ENCODE peak calls at places on chromosomes 13 and 19, in seven cellular contexts. V is SK-N-SH, U is HCT116, Y is K562, M is HepG2, N is H1, F is GM12878. P is an unnamed sample.

GRCh38 chr13:72651196-72651595 is 76.2 kb downstream of the MZT1 start:
- DNase-seq in V (peak; percentile 32), F (no peak), U (peak; percentile 31), M (peak; percentile 17), N (no peak), Y (no peak), P (peak; percentile 36)

GRCh38 chr19:7618771-7619510 is 10.4 kb downstream of the XAB2 start:
- DNase-seq in N (no peak), M (no peak), U (no peak), F (no peak), Y (no peak), V (peak; percentile 87), P (peak; percentile 88)

GRCh38 chr13:98103942-98104880 is 38.7 kb upstream of the FARP1 start:
- DNase-seq in Y (no peak), U (no peak), M (peak; percentile 47), V (peak; percentile 27), F (no peak), N (no peak), P (no peak)

GRCh38 chr19:52048604-52049493 is at the start of gene ZNF432:
- DNase-seq in M (peak; percentile 79), Y (peak; percentile 87), N (peak; percentile 93), U (peak; percentile 16), F (peak; percentile 64), V (peak; percentile 83), P (peak; percentile 93)

GRCh38 chr13:49086711-49087110 is 111.0 kb downstream of the FNDC3A start:
- DNase-seq in F (no peak), M (no peak), U (peak; percentile 6), V (no peak), Y (no peak), N (no peak), P (no peak)

GRCh38 chr19:19613456-19613855 is 5.0 kb downstream of the PBX4 start:
- DNase-seq in F (no peak), V (no peak), M (no peak), Y (no peak), N (no peak), U (peak; percentile 63), P (no peak)

GRCh38 chr19:1856698-1857603 is 6.4 kb downstream of the KLF16 start:
- DNase-seq in M (peak; percentile 77), V (peak; percentile 54), F (no peak), Y (peak; percentile 87), U (no peak), N (no peak), P (no peak)

GRCh38 chr13:26011208-26011573 is 40.6 kb downstream of the SHISA2 start:
- DNase-seq in N (no peak), F (no peak), V (no peak), Y (no peak), U (no peak), M (no peak), P (no peak)

GRCh38 chr19:17409990-17410389 is 4.6 kb upstream of the BST2 start:
- DNase-seq in N (no peak), U (no peak), V (no peak), M (no peak), Y (no peak), F (no peak), P (no peak)

GRCh38 chr13:74931698-74932433 is 550.1 kb downstream of the TBC1D4 start:
- DNase-seq in Y (no peak), M (no peak), V (peak; percentile 35), N (no peak), F (no peak), U (no peak), P (no peak)

GRCh38 chr13:76570485-76570884 is 315.7 kb downstream of the KCTD12 start:
- DNase-seq in V (no peak), N (no peak), U (no peak), F (no peak), M (no peak), Y (no peak), P (no peak)

GRCh38 chr19:18660051-18660910 is 23.2 kb upstream of the CRTC1 start:
- DNase-seq in M (no peak), Y (peak; percentile 71), V (no peak), U (no peak), F (no peak), N (no peak), P (no peak)

GRCh38 chr13:21010621-21011020 is 50.8 kb downstream of the LATS2 start:
- DNase-seq in N (no peak), F (no peak), U (no peak), Y (peak; percentile 68), M (peak; percentile 44), V (no peak), P (peak; percentile 57)

GRCh38 chr19:12867120-12868099 is 13.8 kb downstream of the DNASE2 start:
- DNase-seq in F (peak; percentile 31), N (peak; percentile 79), U (no peak), Y (peak; percentile 95), V (peak; percentile 84), M (no peak), P (no peak)

GRCh38 chr13:38350114-38350617 is 515 bp downstream of the UFM1 start:
- DNase-seq in F (no peak), U (peak; percentile 35), N (no peak), V (peak; percentile 41), Y (peak; percentile 39), M (peak; percentile 49), P (no peak)

GRCh38 chr19:36489920-36490415 is 607 bp upstream of the ZNF566 start:
- DNase-seq in N (peak; percentile 93), F (peak; percentile 73), Y (peak; percentile 90), U (no peak), M (peak; percentile 94), V (peak; percentile 91), P (peak; percentile 51)

GRCh38 chr13:32443111-32443510 is 15.2 kb upstream of the N4BP2L1 start:
- DNase-seq in Y (peak; percentile 13), M (peak; percentile 69), U (peak; percentile 2), N (no peak), F (peak; percentile 60), V (peak; percentile 38), P (peak; percentile 30)

GRCh38 chr13:42893346-42893745 is 98.7 kb downstream of the EPSTI1 start:
- DNase-seq in F (no peak), Y (no peak), M (no peak), V (no peak), N (no peak), U (no peak), P (no peak)

GRCh38 chr19:46232029-46232428 is 2.5 kb downstream of the IGFL1 start:
- DNase-seq in N (no peak), F (no peak), U (no peak), Y (no peak), M (no peak), V (no peak), P (peak; percentile 38)

GRCh38 chr13:36858285-36858684 is 39.3 kb downstream of the RFXAP start:
- DNase-seq in F (no peak), V (peak; percentile 53), M (peak; percentile 69), Y (peak; percentile 6), U (peak; percentile 31), N (no peak), P (no peak)

GRCh38 chr19:46111376-46111775 is 13.1 kb downstream of the IGFL3 start:
- DNase-seq in M (no peak), F (no peak), N (no peak), Y (no peak), U (no peak), V (no peak), P (no peak)

GRCh38 chr13:37956536-37956935 is 87.0 kb upstream of the TRPC4 start:
- DNase-seq in U (no peak), F (no peak), V (no peak), Y (no peak), M (no peak), N (no peak), P (peak; percentile 31)

GRCh38 chr13:38759390-38759789 is 72.5 kb downstream of the FREM2 start:
- DNase-seq in F (no peak), M (no peak), U (no peak), N (no peak), Y (no peak), V (no peak), P (no peak)

GRCh38 chr19:15432629-15433518 is 14.1 kb upstream of the AKAP8L start:
- DNase-seq in M (peak; percentile 65), V (peak; percentile 99), F (peak; percentile 36), Y (peak; percentile 96), N (no peak), U (peak; percentile 64), P (peak; percentile 90)

GRCh38 chr19:15431396-15432017 is 12.7 kb upstream of the AKAP8L start:
- DNase-seq in N (no peak), V (no peak), M (no peak), F (no peak), U (no peak), Y (no peak), P (no peak)

GRCh38 chr19:15432018-15432494 is 13.3 kb upstream of the AKAP8L start:
- DNase-seq in F (no peak), U (no peak), V (peak; percentile 71), Y (peak; percentile 49), M (no peak), N (no peak), P (no peak)

GRCh38 chr19:15436012-15436825 is 13.5 kb downstream of the WIZ start:
- DNase-seq in M (no peak), U (no peak), F (no peak), N (no peak), V (no peak), Y (peak; percentile 42), P (no peak)

GRCh38 chr19:15433519-15434069 is 14.8 kb upstream of the AKAP8L start:
- DNase-seq in N (no peak), V (no peak), F (no peak), U (no peak), M (no peak), Y (no peak), P (no peak)
- TF ChIP-seq JUND in N (no peak), V (no peak), F (no peak), U (no peak), M (no peak), Y (no peak), P (no peak)

GRCh38 chr13:44371421-44371820 is 2.2 kb upstream of the SERP2 start:
- DNase-seq in N (no peak), U (no peak), Y (no peak), F (no peak), M (no peak), V (no peak), P (no peak)
- TF ChIP-seq JUND in N (no peak), U (no peak), Y (no peak), F (no peak), M (no peak), V (no peak), P (no peak)

DNA sequence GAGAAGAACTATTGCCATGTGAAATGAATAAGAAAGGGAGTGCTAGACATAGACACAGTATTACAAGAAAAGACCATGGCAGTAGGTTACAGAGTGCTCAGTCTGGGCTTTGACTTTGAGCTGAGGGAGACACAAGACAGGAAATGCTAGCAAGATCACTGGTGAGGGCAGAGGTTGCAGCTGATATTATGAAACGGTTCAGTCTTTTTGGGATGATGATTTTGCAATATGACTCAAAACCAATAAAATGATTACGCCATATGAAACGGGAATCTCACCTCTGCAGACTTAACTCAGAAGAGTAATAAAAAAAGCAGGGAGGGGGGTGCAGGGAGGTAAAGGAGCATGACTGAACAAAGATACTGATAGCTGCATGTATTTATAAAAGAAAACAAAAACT is 123.1 kb downstream of the RBM26 start:
- DNase-seq in M (peak; percentile 20), V (no peak), Y (no peak), N (no peak), U (no peak), F (no peak), P (no peak)
- TF ChIP-seq JUND in M (no peak), V (no peak), Y (no peak), N (no peak), U (no peak), F (no peak), P (no peak)

DNA sequence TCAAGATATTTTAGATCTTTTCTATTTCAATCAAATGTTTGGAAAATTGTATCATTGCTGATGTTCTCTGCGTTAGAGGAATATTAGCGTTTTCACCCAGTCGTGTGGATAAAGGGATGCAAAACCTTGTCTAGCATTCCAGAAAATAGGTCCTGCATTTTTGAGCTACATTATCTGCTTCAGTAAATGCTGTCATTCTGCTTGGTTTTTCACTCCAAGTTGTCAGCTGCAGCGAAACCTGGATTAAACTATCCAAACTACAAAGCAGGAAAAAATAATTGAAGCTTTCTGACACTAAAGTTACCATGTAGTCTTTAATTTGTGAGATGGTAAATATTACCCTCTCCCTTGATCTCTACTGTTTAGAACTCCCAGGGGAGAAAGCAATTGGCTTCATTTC is 1795.5 kb upstream of the PRR20A start:
- DNase-seq in Y (no peak), V (no peak), M (no peak), F (no peak), U (no peak), N (no peak), P (no peak)
- TF ChIP-seq JUND in Y (no peak), V (no peak), M (no peak), F (no peak), U (no peak), N (no peak), P (no peak)